ENCODE peak calls at places on chromosomes 2 and 18, in seven cellular contexts. Z, V, L, R, B, S and E are unnamed samples.

GRCh38 chr18:11366410-11366809 is 217.0 kb upstream of the PIEZO2 start:
- DNase-seq in Z (no peak), V (no peak), L (no peak), R (no peak), B (no peak), S (peak), E (peak)

GRCh38 chr18:56869189-56869777 is 218.1 kb downstream of the WDR7 start:
- DNase-seq in Z (peak), V (no peak), L (no peak), R (peak), B (peak), S (peak), E (no peak)

GRCh38 chr2:201542291-201542690 is 90.8 kb downstream of the STRADB start:
- DNase-seq in Z (no peak), V (no peak), L (no peak), R (no peak), B (no peak), S (no peak), E (no peak)

GRCh38 chr2:199975297-199975895 is 20.0 kb downstream of the MAIP1 start:
- DNase-seq in Z (peak), V (no peak), L (no peak), R (no peak), B (no peak), S (no peak), E (peak)

GRCh38 chr2:90069290-90069894 is 1377.9 kb downstream of the RPIA start:
- DNase-seq in Z (peak), V (no peak), L (no peak), R (peak), B (peak), S (no peak), E (peak)

GRCh38 chr18:22230403-22231042 is 61.1 kb downstream of the GATA6 start:
- DNase-seq in Z (peak), V (no peak), L (no peak), R (no peak), B (no peak), S (no peak), E (no peak)

GRCh38 chr18:44682181-44682870 is 1.6 kb downstream of the SETBP1 start:
- DNase-seq in Z (no peak), V (no peak), L (no peak), R (no peak), B (no peak), S (no peak), E (no peak)

GRCh38 chr2:178225011-178225817 is 30.9 kb downstream of the OSBPL6 start:
- DNase-seq in Z (peak), V (no peak), L (no peak), R (no peak), B (no peak), S (no peak), E (no peak)

GRCh38 chr18:69948919-69949537 is 1.4 kb upstream of the CD226 start:
- DNase-seq in Z (peak), V (no peak), L (no peak), R (no peak), B (no peak), S (peak), E (no peak)

GRCh38 chr2:37527362-37527761 is 144.1 kb downstream of the CDC42EP3 start:
- DNase-seq in Z (no peak), V (no peak), L (no peak), R (no peak), B (no peak), S (no peak), E (no peak)

GRCh38 chr2:99697811-99698568 is 208.2 kb upstream of the REV1 start:
- DNase-seq in Z (peak), V (no peak), L (no peak), R (peak), B (no peak), S (peak), E (no peak)

GRCh38 chr18:34821669-34822210 is 111.6 kb downstream of the DTNA start:
- DNase-seq in Z (no peak), V (no peak), L (no peak), R (no peak), B (no peak), S (no peak), E (no peak)

GRCh38 chr18:66439670-66440069 is 164.2 kb downstream of the CDH19 start:
- DNase-seq in Z (no peak), V (no peak), L (no peak), R (no peak), B (no peak), S (no peak), E (no peak)

GRCh38 chr2:129729646-129730045 is 249.8 kb upstream of the RAB6C start:
- DNase-seq in Z (no peak), V (no peak), L (no peak), R (no peak), B (no peak), S (no peak), E (no peak)

GRCh38 chr2:190376591-190377245 is 31.4 kb upstream of the MFSD6 start:
- DNase-seq in Z (no peak), V (no peak), L (no peak), R (peak), B (no peak), S (no peak), E (no peak)

GRCh38 chr2:235724964-235725603 is 231.2 kb downstream of the AGAP1 start:
- DNase-seq in Z (peak), V (no peak), L (no peak), R (peak), B (no peak), S (no peak), E (no peak)

GRCh38 chr18:79343567-79344207 is 52.0 kb upstream of the NFATC1 start:
- DNase-seq in Z (no peak), V (no peak), L (no peak), R (no peak), B (peak), S (no peak), E (no peak)

GRCh38 chr2:114046373-114046772 is 156.5 kb downstream of the ACTR3 start:
- DNase-seq in Z (no peak), V (no peak), L (no peak), R (no peak), B (no peak), S (no peak), E (no peak)

GRCh38 chr2:236376566-236377244 is 112.5 kb upstream of the ASB18 start:
- DNase-seq in Z (no peak), V (no peak), L (no peak), R (peak), B (peak), S (no peak), E (no peak)

GRCh38 chr2:229431331-229431954 is 160.4 kb upstream of the PID1 start:
- DNase-seq in Z (peak), V (no peak), L (no peak), R (peak), B (no peak), S (no peak), E (no peak)

GRCh38 chr2:13106302-13106701 is 389.6 kb downstream of the TRIB2 start:
- DNase-seq in Z (no peak), V (no peak), L (no peak), R (no peak), B (no peak), S (no peak), E (no peak)

GRCh38 chr2:239274391-239275001 is 126.3 kb downstream of the HDAC4 start:
- DNase-seq in Z (peak), V (no peak), L (no peak), R (no peak), B (peak), S (peak), E (peak)

GRCh38 chr18:38453880-38454279 is 888.3 kb upstream of the CELF4 start:
- DNase-seq in Z (no peak), V (no peak), L (no peak), R (no peak), B (no peak), S (no peak), E (no peak)

GRCh38 chr18:12838178-12838634 is 45.8 kb downstream of the PTPN2 start:
- DNase-seq in Z (peak), V (no peak), L (no peak), R (no peak), B (peak), S (peak), E (no peak)

GRCh38 chr2:128234613-128235012 is 84.1 kb downstream of the HS6ST1 start:
- DNase-seq in Z (no peak), V (no peak), L (no peak), R (no peak), B (no peak), S (no peak), E (no peak)

GRCh38 chr18:27213123-27213717 is 28.1 kb upstream of the CHST9 start:
- DNase-seq in Z (no peak), V (no peak), L (no peak), R (no peak), B (no peak), S (no peak), E (no peak)

GRCh38 chr2:239599299-239599698 is 198.5 kb upstream of the HDAC4 start:
- DNase-seq in Z (no peak), V (no peak), L (no peak), R (no peak), B (no peak), S (no peak), E (no peak)

GRCh38 chr18:13289501-13290205 is 71.1 kb downstream of the LDLRAD4 start:
- DNase-seq in Z (no peak), V (no peak), L (no peak), R (no peak), B (no peak), S (no peak), E (no peak)

GRCh38 chr2:55856936-55857335 is 66.6 kb downstream of the EFEMP1 start:
- DNase-seq in Z (peak), V (no peak), L (no peak), R (no peak), B (no peak), S (no peak), E (no peak)

GRCh38 chr2:156458229-156458584 is 22.0 kb downstream of the GPD2 start:
- DNase-seq in Z (peak), V (no peak), L (no peak), R (no peak), B (no peak), S (no peak), E (no peak)